ENCODE peak calls at places on chromosomes 11 and 22, in eight cellular contexts. C is A549, V is stomach, R is GM12878, T is suprapubic skin, M is tibial nerve, X is transverse colon, I is sigmoid colon. W is an unnamed sample. For H3K9me3, the result is how much of the 10 kb centered on the place peaks cover.

GRCh38 chr11:94315664-94316063 is 11.3 kb downstream of the IZUMO1R start:
- DNase-seq in C (no peak), V (no peak), R (no peak), T (no peak), M (no peak), X (no peak), I (no peak), W (peak)

GRCh38 chr11:1086171-1087102 is 11.8 kb downstream of the MUC2 start:
- DNase-seq in C (no peak), V (peak), R (no peak), T (peak), M (no peak), X (no peak), I (peak), W (no peak)

GRCh38 chr11:8262552-8263108 is 1.0 kb downstream of the LMO1 start:
- DNase-seq in C (no peak), V (peak), R (no peak), T (peak), M (no peak), X (peak), I (peak), W (no peak)

GRCh38 chr11:30128269-30128932 is 102.4 kb upstream of the FSHB start:
- DNase-seq in C (peak), V (no peak), R (no peak), T (no peak), M (no peak), X (no peak), I (no peak), W (no peak)

GRCh38 chr11:11304572-11304971 is 48.5 kb downstream of the CSNK2A3 start:
- DNase-seq in C (no peak), V (no peak), R (no peak), T (no peak), M (no peak), X (no peak), I (no peak), W (no peak)

GRCh38 chr22:39494471-39495120 is 7.5 kb upstream of the MIEF1 start:
- DNase-seq in C (no peak), V (no peak), R (no peak), T (no peak), M (no peak), X (no peak), I (no peak), W (no peak)

GRCh38 chr11:38060930-38061329 is 1462.9 kb upstream of the RAG2 start:
- DNase-seq in C (no peak), V (no peak), R (no peak), T (no peak), M (no peak), X (no peak), I (no peak), W (no peak)

GRCh38 chr11:20672575-20672974 is 3.2 kb downstream of the NELL1 start:
- DNase-seq in C (peak), V (no peak), R (no peak), T (no peak), M (no peak), X (no peak), I (no peak), W (no peak)

GRCh38 chr22:23305321-23305910 is 125.1 kb downstream of the BCR start:
- DNase-seq in C (no peak), V (no peak), R (no peak), T (peak), M (no peak), X (no peak), I (no peak), W (no peak)

GRCh38 chr11:66850235-66850587 is 6.7 kb upstream of the LRFN4 start:
- DNase-seq in C (no peak), V (no peak), R (no peak), T (no peak), M (no peak), X (no peak), I (no peak), W (no peak)

GRCh38 chr11:113286509-113287497 is 27.6 kb upstream of the TTC12 start:
- DNase-seq in C (no peak), V (no peak), R (no peak), T (no peak), M (no peak), X (no peak), I (no peak), W (no peak)

GRCh38 chr22:37381489-37381888 is 45.8 kb downstream of the ELFN2 start:
- DNase-seq in C (no peak), V (no peak), R (no peak), T (no peak), M (no peak), X (no peak), I (no peak), W (no peak)

GRCh38 chr11:84993386-84993785 is 633.8 kb downstream of the DLG2 start:
- DNase-seq in C (peak), V (no peak), R (no peak), T (no peak), M (no peak), X (peak), I (no peak), W (no peak)

GRCh38 chr11:536841-537621 is at the start of gene LRRC56:
- DNase-seq in C (peak), V (peak), R (peak), T (peak), M (peak), X (peak), I (peak), W (no peak)

GRCh38 chr11:44338721-44339529 is 29.0 kb upstream of the ALX4 start:
- DNase-seq in C (no peak), V (no peak), R (no peak), T (no peak), M (no peak), X (no peak), I (no peak), W (no peak)

GRCh38 chr11:31325162-31325561 is 44.4 kb downstream of the DCDC1 start:
- DNase-seq in C (peak), V (no peak), R (no peak), T (no peak), M (peak), X (no peak), I (no peak), W (no peak)

GRCh38 chr22:21933899-21934298 is 18.7 kb downstream of the PPM1F start:
- DNase-seq in C (no peak), V (no peak), R (no peak), T (no peak), M (no peak), X (no peak), I (no peak), W (no peak)

GRCh38 chr11:69280451-69280850 is 13.5 kb upstream of the MYEOV start:
- DNase-seq in C (peak), V (no peak), R (no peak), T (no peak), M (no peak), X (no peak), I (no peak), W (no peak)

GRCh38 chr11:61019818-61020405 is 48.4 kb downstream of the CD6 start:
- DNase-seq in C (no peak), V (no peak), R (no peak), T (no peak), M (no peak), X (no peak), I (no peak), W (no peak)

GRCh38 chr11:975824-976223 is 50.2 kb downstream of the AP2A2 start:
- DNase-seq in C (peak), V (no peak), R (no peak), T (no peak), M (no peak), X (no peak), I (no peak), W (no peak)

GRCh38 chr11:62105611-62106245 is 18.1 kb upstream of the INCENP start:
- DNase-seq in C (no peak), V (no peak), R (no peak), T (no peak), M (no peak), X (no peak), I (no peak), W (no peak)

GRCh38 chr11:83257638-83258229 is 28.4 kb downstream of the CCDC90B start:
- DNase-seq in C (no peak), V (no peak), R (no peak), T (no peak), M (no peak), X (no peak), I (no peak), W (no peak)

GRCh38 chr11:3721002-3721401 is 49.8 kb upstream of the CHRNA10 start:
- DNase-seq in C (no peak), V (no peak), R (no peak), T (no peak), M (no peak), X (no peak), I (no peak), W (no peak)

GRCh38 chr11:84019576-84020194 is 733.5 kb upstream of the CCDC90B start:
- DNase-seq in C (no peak), V (no peak), R (no peak), T (no peak), M (no peak), X (no peak), I (no peak), W (no peak)

GRCh38 chr11:102419181-102419580 is 33.4 kb downstream of the TMEM123 start:
- DNase-seq in C (no peak), V (no peak), R (no peak), T (no peak), M (no peak), X (no peak), I (no peak), W (no peak)

GRCh38 chr11:128802358-128802981 is 64.6 kb downstream of the KCNJ1 start:
- DNase-seq in C (peak), V (peak), R (no peak), T (no peak), M (no peak), X (no peak), I (no peak), W (no peak)

GRCh38 chr11:125756050-125756449 is 10.0 kb downstream of the PATE1 start:
- DNase-seq in C (no peak), V (no peak), R (no peak), T (no peak), M (no peak), X (no peak), I (no peak), W (no peak)

GRCh38 chr11:56783448-56784041 is 35.0 kb upstream of the OR9G4 start:
- DNase-seq in C (peak), V (no peak), R (no peak), T (no peak), M (peak), X (no peak), I (no peak), W (no peak)

GRCh38 chr11:19162946-19163345 is 38.8 kb downstream of the CSRP3 start:
- DNase-seq in C (no peak), V (no peak), R (no peak), T (no peak), M (no peak), X (no peak), I (no peak), W (no peak)

GRCh38 chr11:3684129-3684685 is 13.0 kb upstream of the CHRNA10 start:
- DNase-seq in C (no peak), V (no peak), R (no peak), T (no peak), M (no peak), X (no peak), I (no peak), W (no peak)

GRCh38 chr11:123939317-123939716 is at the start of gene OR4D5:
- DNase-seq in C (no peak), V (no peak), R (no peak), T (no peak), M (no peak), X (no peak), I (no peak), W (no peak)

GRCh38 chr11:123942413-123942812 is 1.2 kb downstream of the OR6T1 start:
- DNase-seq in C (no peak), V (no peak), R (no peak), T (no peak), M (no peak), X (no peak), I (no peak), W (no peak)

GRCh38 chr11:123945132-123945531 is 1.5 kb upstream of the OR6T1 start:
- DNase-seq in C (no peak), V (no peak), R (no peak), T (no peak), M (no peak), X (no peak), I (no peak), W (no peak)

GRCh38 chr11:123943738-123944137 is at the start of gene OR6T1:
- DNase-seq in C (no peak), V (no peak), R (no peak), T (no peak), M (no peak), X (no peak), I (no peak), W (no peak)
- H3K9me3 ChIP-seq in C (under half), V (under half), R (under half), T (under half), M (under half), X (under half), I (under half), W (under half)

GRCh38 chr22:29257751-29258181 is 10.0 kb downstream of the RHBDD3 start:
- DNase-seq in C (no peak), V (no peak), R (no peak), T (no peak), M (no peak), X (no peak), I (no peak), W (no peak)
- TF ChIP-seq EP300 in C (no peak), V (no peak), R (no peak), T (no peak), M (no peak), X (no peak), I (no peak), W (no peak)

GRCh38 chr22:47976219-47976618 is 1213.8 kb downstream of the TBC1D22A start:
- DNase-seq in C (no peak), V (no peak), R (no peak), T (no peak), M (no peak), X (no peak), I (no peak), W (peak)
- H3K9me3 ChIP-seq in C (under half), V (under half), R (under half), T (under half), M (under half), X (under half), I (under half), W (under half)

GRCh38 chr11:5007561-5007960 is 12.9 kb downstream of the OR51L1 start:
- DNase-seq in C (no peak), V (no peak), R (no peak), T (no peak), M (no peak), X (no peak), I (no peak), W (no peak)
- TF ChIP-seq EP300 in C (no peak), V (no peak), R (no peak), T (no peak), M (no peak), X (no peak), I (no peak), W (no peak)

DNA sequence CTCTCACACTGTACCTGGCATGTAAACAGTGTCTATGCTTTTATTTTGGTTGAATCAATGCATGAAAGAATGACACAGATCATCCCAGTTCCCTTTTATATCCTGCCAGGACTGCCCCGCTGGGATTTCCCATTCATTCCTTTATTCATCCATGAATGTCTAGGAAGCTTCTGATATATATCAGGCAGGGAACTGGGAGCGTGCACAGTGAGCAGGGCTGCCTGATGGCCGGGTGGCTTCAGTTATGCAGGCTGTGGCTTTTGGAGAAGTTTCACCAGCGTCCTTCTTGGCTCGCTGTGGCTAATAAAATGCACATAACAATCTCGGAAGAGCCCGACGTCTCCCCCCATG is 789.0 kb downstream of the TBC1D22A start:
- DNase-seq in C (no peak), V (peak), R (no peak), T (peak), M (no peak), X (no peak), I (no peak), W (no peak)
- H3K9me3 ChIP-seq in C (under half), V (under half), R (under half), T (under half), M (under half), X (under half), I (under half), W (under half)

GRCh38 chr11:72079776-72080325 is 491 bp downstream of the NUMA1 start:
- DNase-seq in C (no peak), V (peak), R (no peak), T (no peak), M (no peak), X (peak), I (no peak), W (no peak)
- TF ChIP-seq EP300 in C (no peak), V (no peak), R (no peak), T (no peak), M (no peak), X (no peak), I (no peak), W (no peak)

GRCh38 chr22:49600891-49601431 is 226.7 kb downstream of the BRD1 start:
- DNase-seq in C (no peak), V (no peak), R (no peak), T (no peak), M (no peak), X (no peak), I (peak), W (no peak)

GRCh38 chr22:49602481-49602880 is 225.2 kb downstream of the BRD1 start:
- DNase-seq in C (no peak), V (no peak), R (no peak), T (no peak), M (no peak), X (no peak), I (peak), W (no peak)

GRCh38 chr22:49601614-49602321 is 225.9 kb downstream of the BRD1 start:
- DNase-seq in C (no peak), V (no peak), R (no peak), T (no peak), M (no peak), X (no peak), I (peak), W (no peak)

GRCh38 chr22:49604732-49605302 is 222.9 kb downstream of the BRD1 start:
- DNase-seq in C (no peak), V (no peak), R (no peak), T (no peak), M (no peak), X (no peak), I (no peak), W (no peak)

DNA sequence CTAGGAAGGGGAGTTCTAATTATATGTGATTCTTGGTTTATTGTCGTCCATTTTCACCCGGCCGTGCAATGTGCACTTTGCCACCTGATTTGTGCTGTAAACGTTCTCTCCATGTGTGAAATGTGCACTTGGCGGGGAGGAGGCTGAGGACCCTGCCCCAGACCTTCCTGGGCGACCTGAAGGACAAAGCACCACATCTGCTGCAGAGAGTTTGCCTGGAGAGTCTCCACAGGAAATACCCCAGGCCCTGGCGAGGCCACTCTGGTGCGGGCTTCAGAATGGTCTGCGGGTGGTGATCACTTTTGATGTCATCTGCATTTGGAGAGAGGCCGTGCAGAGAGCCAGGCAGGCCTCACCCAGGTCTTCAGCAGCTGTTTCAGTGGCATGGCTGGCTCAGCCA is 224.7 kb downstream of the BRD1 start:
- DNase-seq in C (no peak), V (no peak), R (no peak), T (no peak), M (no peak), X (no peak), I (no peak), W (no peak)
- H3K9me3 ChIP-seq in C (under half), V (under half), R (under half), T (under half), M (under half), X (under half), I (under half), W (under half)

GRCh38 chr22:42649261-42650056 is at the start of gene CYB5R3:
- DNase-seq in C (peak), V (peak), R (no peak), T (no peak), M (peak), X (peak), I (peak), W (peak)

GRCh38 chr22:42653992-42654391 is 4.8 kb upstream of the CYB5R3 start:
- DNase-seq in C (no peak), V (no peak), R (no peak), T (no peak), M (no peak), X (no peak), I (no peak), W (no peak)

GRCh38 chr22:42648368-42649260 is 578 bp downstream of the CYB5R3 start:
- DNase-seq in C (peak), V (peak), R (no peak), T (no peak), M (no peak), X (peak), I (no peak), W (no peak)

GRCh38 chr22:42648017-42648367 is 1.2 kb downstream of the CYB5R3 start:
- DNase-seq in C (no peak), V (no peak), R (no peak), T (no peak), M (no peak), X (no peak), I (no peak), W (no peak)

GRCh38 chr22:42651134-42651533 is 1.9 kb upstream of the CYB5R3 start:
- DNase-seq in C (peak), V (no peak), R (no peak), T (no peak), M (no peak), X (no peak), I (no peak), W (no peak)
- TF ChIP-seq EP300 in C (no peak), V (no peak), R (no peak), T (no peak), M (no peak), X (no peak), I (no peak), W (no peak)

GRCh38 chr22:49106136-49106930 is 721.3 kb downstream of the BRD1 start:
- DNase-seq in C (no peak), V (no peak), R (no peak), T (no peak), M (no peak), X (no peak), I (peak), W (no peak)

GRCh38 chr22:49103314-49104052 is 724.2 kb downstream of the BRD1 start:
- DNase-seq in C (no peak), V (no peak), R (no peak), T (no peak), M (no peak), X (no peak), I (peak), W (no peak)

GRCh38 chr22:49101873-49102272 is 725.8 kb downstream of the BRD1 start:
- DNase-seq in C (no peak), V (no peak), R (no peak), T (no peak), M (no peak), X (no peak), I (peak), W (no peak)

GRCh38 chr22:49102367-49102766 is 725.3 kb downstream of the BRD1 start:
- DNase-seq in C (no peak), V (no peak), R (no peak), T (no peak), M (no peak), X (no peak), I (peak), W (no peak)

DNA sequence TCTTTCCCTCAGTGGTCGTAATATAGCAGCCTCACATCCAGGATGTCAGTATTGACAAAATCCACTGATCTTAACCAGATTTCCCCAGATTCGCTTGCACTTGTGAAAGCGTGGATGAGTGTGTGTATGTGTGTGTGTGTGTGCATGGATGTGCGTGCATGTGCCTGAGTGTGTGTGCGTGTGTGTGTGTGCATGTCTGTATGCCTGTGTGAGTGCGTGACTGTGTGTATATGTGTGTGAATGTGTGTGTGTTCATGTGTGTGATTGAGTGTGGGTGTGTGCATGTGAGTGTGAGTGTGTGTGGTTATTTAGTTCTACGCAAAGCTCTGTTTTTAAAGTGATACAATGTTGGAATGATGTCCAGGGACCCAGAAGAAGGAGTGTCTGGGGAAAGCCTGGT is 723.2 kb downstream of the BRD1 start:
- DNase-seq in C (no peak), V (no peak), R (no peak), T (no peak), M (no peak), X (no peak), I (no peak), W (no peak)
- H3K9me3 ChIP-seq in C (under half), V (under half), R (under half), T (under half), M (under half), X (under half), I (under half), W (under half)

GRCh38 chr22:30309981-30310672 is 16.6 kb downstream of the TBC1D10A start:
- DNase-seq in C (no peak), V (peak), R (peak), T (no peak), M (peak), X (peak), I (peak), W (no peak)
- TF ChIP-seq EP300 in C (no peak), V (no peak), R (no peak), T (no peak), M (no peak), X (peak), I (no peak), W (no peak)

W was measured in esophagus muscularis mucosa.